ENCODE peak calls at places on chromosomes 11 and 22, in six cellular contexts. One of them, this sample, is unnamed.
A peak's percentile ranks its signal among the peaks of the same experiment; 100 is the strongest.

GRCh38 chr22:45970709-45971388 is 6.1 kb downstream of the WNT7B start:
- DNase-seq in fibroblast of lung: peak; percentile 44
- DNase-seq in mesendoderm: peak; percentile 53
- DNase-seq in GM23248: peak; percentile 54
- DNase-seq in A549: no peak
- DNase-seq in mesenchymal stem cell: peak; percentile 43
- DNase-seq in this sample: no peak

GRCh38 chr22:35016909-35017308 is 49.0 kb upstream of the ISX start:
- DNase-seq in mesendoderm: no peak
- DNase-seq in mesenchymal stem cell: no peak
- DNase-seq in fibroblast of lung: no peak
- DNase-seq in GM23248: no peak
- DNase-seq in A549: no peak
- DNase-seq in this sample: no peak

GRCh38 chr22:28816994-28817530 is 16.7 kb upstream of the XBP1 start:
- DNase-seq in GM23248: no peak
- DNase-seq in A549: no peak
- DNase-seq in fibroblast of lung: no peak
- DNase-seq in mesendoderm: no peak
- DNase-seq in mesenchymal stem cell: no peak
- DNase-seq in this sample: no peak

GRCh38 chr22:50326225-50326958 is 420 bp downstream of the DENND6B start:
- DNase-seq in mesendoderm: no peak
- DNase-seq in mesenchymal stem cell: no peak
- DNase-seq in GM23248: no peak
- DNase-seq in fibroblast of lung: no peak
- DNase-seq in A549: no peak
- DNase-seq in this sample: no peak

GRCh38 chr11:116275634-116276033 is 497.2 kb downstream of the BUD13 start:
- DNase-seq in A549: peak; percentile 10
- DNase-seq in fibroblast of lung: no peak
- DNase-seq in GM23248: peak; percentile 40
- DNase-seq in mesendoderm: peak; percentile 60
- DNase-seq in mesenchymal stem cell: peak; percentile 1
- DNase-seq in this sample: no peak

GRCh38 chr11:105230586-105230985 is 91.0 kb upstream of the CARD18 start:
- DNase-seq in mesenchymal stem cell: no peak
- DNase-seq in GM23248: no peak
- DNase-seq in A549: no peak
- DNase-seq in mesendoderm: peak; percentile 42
- DNase-seq in fibroblast of lung: no peak
- DNase-seq in this sample: peak; percentile 34

GRCh38 chr11:279966-280761 is 2.0 kb downstream of the NLRP6 start:
- DNase-seq in fibroblast of lung: no peak
- DNase-seq in GM23248: peak; percentile 64
- DNase-seq in mesendoderm: no peak
- DNase-seq in mesenchymal stem cell: no peak
- DNase-seq in A549: no peak
- DNase-seq in this sample: no peak

GRCh38 chr11:44374001-44374400 is 64.1 kb upstream of the ALX4 start:
- DNase-seq in A549: no peak
- DNase-seq in GM23248: no peak
- DNase-seq in mesenchymal stem cell: no peak
- DNase-seq in mesendoderm: no peak
- DNase-seq in fibroblast of lung: no peak
- DNase-seq in this sample: no peak

GRCh38 chr11:12216542-12217422 is 106.4 kb downstream of the MICAL2 start:
- DNase-seq in A549: no peak
- DNase-seq in GM23248: no peak
- DNase-seq in mesendoderm: no peak
- DNase-seq in fibroblast of lung: peak; percentile 64
- DNase-seq in mesenchymal stem cell: peak; percentile 35
- DNase-seq in this sample: no peak

GRCh38 chr11:69122642-69123431 is 32.9 kb upstream of the SMIM38 start:
- DNase-seq in fibroblast of lung: peak; percentile 58
- DNase-seq in mesenchymal stem cell: peak; percentile 59
- DNase-seq in mesendoderm: peak; percentile 98
- DNase-seq in GM23248: peak; percentile 79
- DNase-seq in A549: peak; percentile 97
- DNase-seq in this sample: peak; percentile 92

GRCh38 chr22:46092646-46093410 is 57.5 kb upstream of the PPARA start:
- DNase-seq in mesenchymal stem cell: no peak
- DNase-seq in GM23248: peak; percentile 61
- DNase-seq in mesendoderm: no peak
- DNase-seq in fibroblast of lung: no peak
- DNase-seq in A549: no peak
- DNase-seq in this sample: no peak

GRCh38 chr11:47716692-47717091 is 1.5 kb upstream of the AGBL2 start:
- DNase-seq in GM23248: no peak
- DNase-seq in mesendoderm: no peak
- DNase-seq in mesenchymal stem cell: no peak
- DNase-seq in fibroblast of lung: no peak
- DNase-seq in A549: no peak
- DNase-seq in this sample: no peak

GRCh38 chr11:1567052-1567720 is 4.9 kb downstream of the DUSP8 start:
- DNase-seq in mesendoderm: no peak
- DNase-seq in A549: no peak
- DNase-seq in GM23248: no peak
- DNase-seq in mesenchymal stem cell: no peak
- DNase-seq in fibroblast of lung: no peak
- DNase-seq in this sample: no peak
- H3K27ac ChIP-seq in mesendoderm: no peak overlapping the region
- H3K27ac ChIP-seq in A549: no peak overlapping the region
- H3K27ac ChIP-seq in GM23248: no peak overlapping the region
- H3K27ac ChIP-seq in mesenchymal stem cell: no peak overlapping the region
- H3K27ac ChIP-seq in fibroblast of lung: no peak overlapping the region
- H3K27ac ChIP-seq in this sample: no peak overlapping the region

GRCh38 chr11:108959124-108959761 is 294.4 kb downstream of the DDX10 start:
- DNase-seq in mesendoderm: no peak
- DNase-seq in A549: no peak
- DNase-seq in fibroblast of lung: peak; percentile 57
- DNase-seq in mesenchymal stem cell: no peak
- DNase-seq in GM23248: peak; percentile 15
- DNase-seq in this sample: no peak
- H3K4me3 ChIP-seq in mesendoderm: no peak overlapping the region
- H3K4me3 ChIP-seq in A549: no peak overlapping the region
- H3K4me3 ChIP-seq in fibroblast of lung: no peak overlapping the region
- H3K4me3 ChIP-seq in mesenchymal stem cell: no peak overlapping the region
- H3K4me3 ChIP-seq in GM23248: no peak overlapping the region
- H3K4me3 ChIP-seq in this sample: no peak overlapping the region

DNA sequence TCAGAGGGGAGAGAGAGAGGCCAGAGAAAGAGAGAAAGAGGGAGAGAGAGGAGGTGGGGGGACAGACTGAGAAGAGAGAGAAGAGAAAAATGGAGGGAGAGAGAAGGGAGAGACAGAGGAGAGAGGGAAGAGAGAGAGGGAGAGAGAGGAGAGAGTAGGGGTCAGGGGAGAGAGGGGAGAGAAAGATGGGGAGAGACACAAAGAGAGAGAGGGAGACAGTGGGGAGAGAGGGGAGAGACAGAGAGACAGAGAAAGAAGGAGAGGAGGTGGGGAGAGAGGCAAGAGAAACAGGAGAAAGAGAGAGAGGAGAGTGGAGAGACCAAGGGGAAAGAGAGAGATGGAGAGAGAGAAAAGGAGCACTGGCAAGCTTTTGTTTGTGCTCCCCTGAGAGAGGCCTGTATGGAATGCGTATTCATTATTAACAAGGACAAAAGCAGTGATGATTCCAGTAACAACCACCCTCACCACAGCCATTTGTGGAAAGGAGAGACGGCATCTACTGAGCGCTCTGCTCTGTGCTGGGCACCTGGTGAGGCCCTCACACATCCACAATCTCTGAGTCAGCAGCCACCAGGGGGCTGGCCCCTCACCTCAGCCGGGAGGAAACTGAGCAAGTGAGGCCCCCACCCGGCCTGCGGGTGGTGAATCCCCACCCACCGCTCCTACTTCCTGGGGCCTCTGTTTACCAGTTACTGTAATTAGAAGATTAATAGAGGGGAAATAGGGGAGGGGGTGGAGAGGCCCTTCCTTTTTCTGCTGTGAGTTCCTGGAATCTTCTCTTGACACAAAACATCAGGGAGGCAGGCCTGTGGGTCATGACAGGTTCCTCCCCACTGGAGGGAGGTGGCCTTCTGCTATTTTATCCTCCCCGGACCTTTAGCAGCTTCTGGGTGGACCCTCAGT is 14.7 kb upstream of the MIAT start:
- DNase-seq in mesendoderm: peak; percentile 71
- DNase-seq in fibroblast of lung: no peak
- DNase-seq in A549: no peak
- DNase-seq in GM23248: no peak
- DNase-seq in mesenchymal stem cell: no peak
- DNase-seq in this sample: no peak
- H3K4me2 ChIP-seq in mesendoderm: no peak overlapping the region
- H3K4me2 ChIP-seq in fibroblast of lung: no peak overlapping the region
- H3K4me2 ChIP-seq in A549: no peak overlapping the region
- H3K4me2 ChIP-seq in GM23248: no peak overlapping the region
- H3K4me2 ChIP-seq in mesenchymal stem cell: no peak overlapping the region
- H3K4me2 ChIP-seq in this sample: no peak overlapping the region

DNA sequence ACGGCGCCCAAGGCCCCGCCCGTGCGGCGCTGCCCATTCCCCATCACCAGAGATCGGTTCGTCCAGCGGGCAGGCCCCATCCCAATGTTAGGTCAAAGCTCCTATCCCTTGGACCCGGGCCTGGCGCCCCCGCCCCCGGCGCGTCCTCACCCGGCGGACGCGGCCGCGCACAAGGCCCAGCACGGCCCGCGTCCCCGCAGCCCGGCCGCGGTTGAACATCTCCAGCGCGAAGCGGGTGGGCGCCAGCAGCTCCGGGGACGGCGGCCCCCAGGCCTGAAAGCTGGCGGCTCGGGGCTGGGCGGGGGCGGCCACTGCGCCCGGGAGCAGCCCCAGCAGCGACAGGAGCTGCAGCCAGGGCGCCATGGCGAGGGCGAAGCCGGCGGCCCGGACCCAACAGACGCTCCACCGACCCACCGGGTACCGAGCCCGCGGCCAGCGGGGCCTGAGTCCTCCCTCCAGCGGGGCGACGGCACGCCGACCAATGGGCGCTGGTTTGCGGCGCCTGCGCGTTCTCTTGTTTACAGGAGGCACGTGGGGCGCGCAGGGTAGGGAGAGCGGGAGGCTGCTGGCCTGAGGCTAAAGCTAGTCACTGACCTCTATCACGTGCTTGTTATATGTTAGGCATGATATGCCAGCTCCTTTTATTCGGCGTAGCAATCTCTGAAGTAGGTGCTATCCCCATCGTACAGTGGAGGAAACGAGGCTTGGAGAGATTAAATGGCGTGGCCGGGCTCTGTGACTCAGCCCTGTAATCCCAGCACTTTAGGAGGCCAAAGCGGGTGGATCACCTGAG is at the start of gene CTSF:
- DNase-seq in mesendoderm: no peak
- DNase-seq in fibroblast of lung: peak; percentile 73
- DNase-seq in GM23248: peak; percentile 89
- DNase-seq in A549: peak; percentile 97
- DNase-seq in mesenchymal stem cell: no peak
- DNase-seq in this sample: no peak
- H3K27ac ChIP-seq in mesendoderm: no peak within 1 kb of the TSS
- H3K27ac ChIP-seq in fibroblast of lung: no peak within 1 kb of the TSS
- H3K27ac ChIP-seq in GM23248: no peak within 1 kb of the TSS
- H3K27ac ChIP-seq in A549: peak within 1 kb of the TSS; percentile 80
- H3K27ac ChIP-seq in mesenchymal stem cell: no peak within 1 kb of the TSS
- H3K27ac ChIP-seq in this sample: no peak within 1 kb of the TSS

GRCh38 chr11:46388619-46389449 is 2.7 kb downstream of the CHRM4 start:
- DNase-seq in mesenchymal stem cell: no peak
- DNase-seq in mesendoderm: peak; percentile 86
- DNase-seq in GM23248: no peak
- DNase-seq in A549: no peak
- DNase-seq in fibroblast of lung: no peak
- DNase-seq in this sample: no peak
- H3K4me3 ChIP-seq in mesenchymal stem cell: no peak overlapping the region
- H3K4me3 ChIP-seq in mesendoderm: no peak overlapping the region
- H3K4me3 ChIP-seq in GM23248: peak overlapping the region; percentile 76
- H3K4me3 ChIP-seq in A549: peak overlapping the region; percentile 59
- H3K4me3 ChIP-seq in fibroblast of lung: no peak overlapping the region
- H3K4me3 ChIP-seq in this sample: no peak overlapping the region

DNA sequence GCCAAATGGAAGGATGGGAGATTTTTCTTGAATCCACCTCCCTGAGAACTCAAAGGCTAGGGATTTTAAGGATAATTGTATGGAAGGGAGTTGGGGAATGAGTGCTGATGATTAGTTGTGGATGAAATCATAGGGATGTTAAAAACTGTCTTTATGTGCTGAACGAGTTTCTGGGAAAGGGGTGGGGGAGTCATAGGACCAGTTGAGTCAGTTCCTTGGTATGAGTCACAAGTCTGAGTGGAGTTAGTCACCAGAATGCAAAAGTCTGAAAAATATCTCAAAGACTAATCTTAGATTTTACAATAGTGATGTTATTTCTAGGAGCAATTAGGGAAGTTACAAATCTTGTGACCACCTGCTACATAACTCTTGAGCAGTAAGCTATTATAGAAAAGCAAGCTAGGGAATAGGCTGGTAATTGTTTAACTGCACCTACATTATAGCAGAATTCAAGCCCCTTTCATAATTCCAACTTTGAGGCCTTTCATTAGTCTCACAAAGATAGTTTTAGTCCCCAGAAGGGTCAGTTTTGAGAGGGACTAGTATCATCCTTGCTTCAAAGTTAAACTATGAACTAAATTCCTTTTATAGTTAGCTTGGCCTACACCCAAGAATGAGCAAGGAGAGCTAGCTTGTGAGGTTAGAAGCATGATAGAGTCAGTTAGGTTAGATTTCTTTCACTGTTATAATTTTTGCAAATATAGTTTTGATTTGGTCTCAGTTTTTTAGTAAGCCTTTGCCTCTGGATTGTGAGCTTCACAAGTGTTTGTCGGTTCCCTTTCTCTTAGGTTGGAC is 668.0 kb downstream of the ETS1 start:
- DNase-seq in A549: no peak
- DNase-seq in fibroblast of lung: peak; percentile 89
- DNase-seq in GM23248: peak; percentile 91
- DNase-seq in mesendoderm: no peak
- DNase-seq in mesenchymal stem cell: peak; percentile 71
- DNase-seq in this sample: no peak
- H3K4me2 ChIP-seq in A549: no peak overlapping the region
- H3K4me2 ChIP-seq in fibroblast of lung: no peak overlapping the region
- H3K4me2 ChIP-seq in GM23248: no peak overlapping the region
- H3K4me2 ChIP-seq in mesendoderm: no peak overlapping the region
- H3K4me2 ChIP-seq in mesenchymal stem cell: no peak overlapping the region
- H3K4me2 ChIP-seq in this sample: no peak overlapping the region

DNA sequence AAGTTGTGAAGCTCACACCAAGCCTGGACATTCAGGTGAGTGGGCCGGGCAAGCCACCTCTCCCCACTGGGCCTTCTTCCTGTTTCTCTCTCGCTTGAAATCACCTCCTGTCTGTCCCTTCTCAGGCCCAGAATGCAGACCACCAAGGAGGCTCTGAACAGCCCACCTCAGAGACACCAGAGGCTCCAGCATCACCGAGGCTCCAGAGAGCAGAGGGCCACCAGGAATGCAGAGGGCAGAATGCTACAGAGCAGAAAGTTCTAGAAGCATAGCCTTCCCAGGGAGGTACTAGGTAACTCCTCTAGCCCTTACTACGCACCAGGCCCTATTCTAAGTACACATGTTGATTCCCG is 14.8 kb upstream of the IL2RB start:
- DNase-seq in fibroblast of lung: no peak
- DNase-seq in GM23248: no peak
- DNase-seq in mesenchymal stem cell: no peak
- DNase-seq in mesendoderm: no peak
- DNase-seq in A549: no peak
- DNase-seq in this sample: no peak
- H3K27ac ChIP-seq in fibroblast of lung: no peak overlapping the region
- H3K27ac ChIP-seq in GM23248: no peak overlapping the region
- H3K27ac ChIP-seq in mesenchymal stem cell: no peak overlapping the region
- H3K27ac ChIP-seq in mesendoderm: no peak overlapping the region
- H3K27ac ChIP-seq in A549: no peak overlapping the region
- H3K27ac ChIP-seq in this sample: no peak overlapping the region

This sample was measured in hepatocyte.